ENCODE peak calls at places on chromosomes 2 and 18, in four cellular contexts. U is thoracic aorta, F is GM23338, Z is WERI-Rb-1. D is an unnamed sample.
A peak's percentile ranks its signal among the peaks of the same experiment; 100 is the strongest.

GRCh38 chr18:32875625-32876024 is 102.8 kb upstream of the KLHL14 start:
- DNase-seq in U (no peak), F (no peak), Z (no peak), D (no peak)

GRCh38 chr18:12886498-12887126 is 2.6 kb upstream of the PTPN2 start:
- DNase-seq in U (no peak), F (peak; percentile 61), Z (peak; percentile 40), D (peak; percentile 46)

GRCh38 chr2:28336993-28337627 is 55.5 kb upstream of the FOSL2 start:
- DNase-seq in U (no peak), F (no peak), Z (no peak), D (no peak)

GRCh38 chr2:151063271-151063670 is 198.4 kb downstream of the RBM43 start:
- DNase-seq in U (no peak), F (no peak), Z (no peak), D (no peak)

GRCh38 chr2:231910771-231911170 is 15.4 kb downstream of the NPPC start:
- DNase-seq in U (no peak), F (no peak), Z (no peak), D (no peak)

GRCh38 chr2:218026676-218027425 is 24.1 kb upstream of the TNS1 start:
- DNase-seq in U (no peak), F (no peak), Z (no peak), D (peak; percentile 6)

GRCh38 chr2:135960150-135960549 is 25.3 kb downstream of the DARS1 start:
- DNase-seq in U (no peak), F (no peak), Z (no peak), D (no peak)

GRCh38 chr2:230814616-230815015 is 50.1 kb upstream of the ITM2C start:
- DNase-seq in U (no peak), F (peak; percentile 35), Z (no peak), D (peak; percentile 10)

GRCh38 chr2:65663831-65664407 is 231.5 kb upstream of the SPRED2 start:
- DNase-seq in U (no peak), F (no peak), Z (no peak), D (no peak)

GRCh38 chr2:67083978-67084377 is 313.2 kb upstream of the ETAA1 start:
- DNase-seq in U (no peak), F (no peak), Z (no peak), D (no peak)

GRCh38 chr2:159157361-159158045 is 129.0 kb downstream of the WDSUB1 start:
- DNase-seq in U (no peak), F (no peak), Z (no peak), D (no peak)

GRCh38 chr18:79393181-79393598 is 2.5 kb upstream of the NFATC1 start:
- DNase-seq in U (no peak), F (no peak), Z (no peak), D (no peak)

GRCh38 chr2:222982010-222982908 is 69.7 kb upstream of the KCNE4 start:
- DNase-seq in U (peak; percentile 17), F (peak; percentile 42), Z (peak; percentile 70), D (peak; percentile 32)

GRCh38 chr2:3443083-3443482 is 63.6 kb downstream of the TRAPPC12 start:
- DNase-seq in U (no peak), F (no peak), Z (no peak), D (no peak)

GRCh38 chr18:21682276-21683051 is 22.1 kb downstream of the ABHD3 start:
- DNase-seq in U (no peak), F (peak; percentile 24), Z (no peak), D (no peak)

GRCh38 chr2:51084750-51085149 is 52.8 kb upstream of the NRXN1 start:
- DNase-seq in U (no peak), F (peak; percentile 56), Z (no peak), D (no peak)

GRCh38 chr2:47065771-47066380 is 89.2 kb downstream of the STPG4 start:
- DNase-seq in U (no peak), F (peak; percentile 34), Z (no peak), D (no peak)

GRCh38 chr2:27378096-27378808 is 2.3 kb downstream of the ZNF513 start:
- DNase-seq in U (no peak), F (peak; percentile 35), Z (peak; percentile 37), D (no peak)

GRCh38 chr2:84495539-84496146 is 20.7 kb upstream of the DNAH6 start:
- DNase-seq in U (no peak), F (peak; percentile 77), Z (peak; percentile 12), D (no peak)

GRCh38 chr2:160387558-160388262 is 105.9 kb downstream of the RBMS1 start:
- DNase-seq in U (peak; percentile 60), F (no peak), Z (no peak), D (no peak)

GRCh38 chr2:55050133-55050994 is at the start of gene RTN4:
- DNase-seq in U (peak; percentile 96), F (peak; percentile 100), Z (peak; percentile 100), D (peak; percentile 85)

GRCh38 chr2:49255325-49256023 is 101.2 kb upstream of the FSHR start:
- DNase-seq in U (no peak), F (no peak), Z (no peak), D (no peak)

GRCh38 chr2:177118636-177119035 is 94.0 kb upstream of the HNRNPA3 start:
- DNase-seq in U (no peak), F (peak; percentile 64), Z (no peak), D (no peak)

GRCh38 chr2:111200333-111200879 is 79.7 kb downstream of the BCL2L11 start:
- DNase-seq in U (no peak), F (peak; percentile 11), Z (no peak), D (no peak)

GRCh38 chr2:174682578-174683391 is 81.5 kb downstream of the CHRNA1 start:
- DNase-seq in U (no peak), F (peak; percentile 82), Z (peak; percentile 60), D (no peak)

GRCh38 chr2:191308026-191308425 is 62.8 kb downstream of the MYO1B start:
- DNase-seq in U (no peak), F (no peak), Z (no peak), D (no peak)

GRCh38 chr2:96546321-96546720 is 9.8 kb downstream of the ARID5A start:
- DNase-seq in U (no peak), F (no peak), Z (no peak), D (no peak)

GRCh38 chr2:98374958-98375570 is 28.8 kb downstream of the CNGA3 start:
- DNase-seq in U (no peak), F (no peak), Z (no peak), D (no peak)

GRCh38 chr2:860259-860855 is 90.3 kb upstream of the SNTG2 start:
- DNase-seq in U (no peak), F (peak; percentile 76), Z (no peak), D (no peak)

GRCh38 chr18:79405019-79405780 is 9.5 kb downstream of the NFATC1 start:
- DNase-seq in U (no peak), F (no peak), Z (no peak), D (no peak)

GRCh38 chr2:28683100-28683706 is 68.4 kb upstream of the PPP1CB start:
- DNase-seq in U (peak; percentile 49), F (peak; percentile 72), Z (peak; percentile 94), D (peak; percentile 72)

GRCh38 chr18:71250191-71250590 is 961.3 kb downstream of the SOCS6 start:
- DNase-seq in U (no peak), F (no peak), Z (no peak), D (no peak)

GRCh38 chr2:127421871-127422618 is 3.8 kb downstream of the PROC start:
- DNase-seq in U (no peak), F (no peak), Z (no peak), D (no peak)

GRCh38 chr2:187586091-187586632 is 31.9 kb upstream of the TFPI start:
- DNase-seq in U (no peak), F (no peak), Z (no peak), D (no peak)

GRCh38 chr2:20682166-20682565 is 15.2 kb downstream of the GDF7 start:
- DNase-seq in U (no peak), F (peak; percentile 64), Z (peak; percentile 53), D (no peak)

GRCh38 chr2:20678751-20679150 is 11.8 kb downstream of the GDF7 start:
- DNase-seq in U (no peak), F (no peak), Z (no peak), D (no peak)

GRCh38 chr2:20684581-20685063 is 17.7 kb downstream of the GDF7 start:
- DNase-seq in U (no peak), F (no peak), Z (no peak), D (no peak)

GRCh38 chr2:20677301-20678176 is 10.6 kb downstream of the GDF7 start:
- DNase-seq in U (no peak), F (peak; percentile 61), Z (no peak), D (peak; percentile 82)

GRCh38 chr2:20680744-20681143 is 13.8 kb downstream of the GDF7 start:
- DNase-seq in U (no peak), F (no peak), Z (no peak), D (no peak)
- TF ChIP-seq CTCF in U (no peak), F (no peak), Z (no peak), D (no peak)

GRCh38 chr2:24047703-24048033 is 477 bp upstream of the WDCP start:
- DNase-seq in U (no peak), F (peak; percentile 40), Z (no peak), D (no peak)

GRCh38 chr2:24046930-24047702 is at the start of gene WDCP:
- DNase-seq in U (peak; percentile 95), F (peak; percentile 99), Z (peak; percentile 99), D (peak; percentile 95)

GRCh38 chr2:24050041-24050655 is 607 bp downstream of the FKBP1B start:
- DNase-seq in U (no peak), F (peak; percentile 64), Z (no peak), D (no peak)

GRCh38 chr2:24049485-24050021 is at the start of gene FKBP1B:
- DNase-seq in U (no peak), F (peak; percentile 91), Z (no peak), D (no peak)

DNA sequence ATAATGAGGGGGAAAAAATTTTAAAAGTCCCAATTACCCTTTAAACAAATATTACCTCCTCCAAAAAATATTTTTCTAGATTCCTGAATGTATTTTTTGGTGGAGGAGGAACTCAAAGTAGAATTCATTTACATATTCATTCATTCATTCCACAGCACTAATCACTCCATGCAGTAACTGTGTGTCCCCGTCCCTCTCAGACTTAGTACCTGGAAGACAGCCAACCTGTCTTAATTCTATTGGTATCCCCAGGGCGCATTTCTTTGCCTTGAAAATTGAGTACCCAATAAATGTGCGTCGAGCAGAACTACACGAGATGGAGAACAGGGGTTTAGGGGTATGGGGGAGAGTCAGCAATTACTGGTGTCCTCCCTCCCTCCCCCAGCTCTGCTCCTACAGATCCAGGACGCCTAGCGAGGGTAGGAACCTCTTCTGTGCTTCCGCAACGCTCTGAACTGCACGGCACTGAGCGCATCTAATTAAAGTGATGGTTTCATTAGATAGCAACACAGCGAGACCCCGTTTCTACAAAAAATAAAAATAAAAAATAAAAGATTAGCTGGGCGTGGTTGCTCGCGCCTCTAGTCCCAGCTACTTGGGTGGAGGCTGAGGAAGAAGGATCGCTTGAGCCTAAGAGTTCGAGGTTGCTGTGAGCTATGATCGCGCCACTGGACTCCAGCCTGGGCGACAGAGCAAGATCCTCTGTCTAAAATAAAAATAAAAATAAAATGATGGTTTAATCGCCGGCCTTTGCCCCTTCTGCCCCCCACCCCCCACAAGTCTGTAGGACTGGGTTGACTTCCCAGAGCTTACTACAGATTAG is 668 bp upstream of the FKBP1B start:
- DNase-seq in U (no peak), F (peak; percentile 32), Z (no peak), D (no peak)
- H3K4me3 ChIP-seq in U (peak overlapping the region; percentile 95), F (peak overlapping the region; percentile 82), Z (no peak overlapping the region), D (peak overlapping the region; percentile 23)

GRCh38 chr18:8084160-8084559 is 517.0 kb downstream of the PTPRM start:
- DNase-seq in U (no peak), F (peak; percentile 92), Z (peak; percentile 78), D (no peak)
- TF ChIP-seq CTCF in U (no peak), F (peak; percentile 78), Z (peak; percentile 82), D (peak; percentile 41)

GRCh38 chr2:181304011-181304844 is 153.0 kb upstream of the ITGA4 start:
- DNase-seq in U (no peak), F (no peak), Z (no peak), D (no peak)

GRCh38 chr2:181294979-181295378 is 162.2 kb upstream of the ITGA4 start:
- DNase-seq in U (no peak), F (no peak), Z (no peak), D (no peak)

GRCh38 chr2:181305151-181306123 is 151.7 kb upstream of the ITGA4 start:
- DNase-seq in U (no peak), F (peak; percentile 25), Z (no peak), D (no peak)

GRCh38 chr2:181300600-181301291 is 156.4 kb upstream of the ITGA4 start:
- DNase-seq in U (no peak), F (no peak), Z (no peak), D (no peak)
- H3K4me3 ChIP-seq in U (no peak overlapping the region), F (no peak overlapping the region), Z (no peak overlapping the region), D (no peak overlapping the region)

D was measured in LNCaP clone FGC.